ENCODE peak calls at places on chromosome 21, in four cellular contexts. Z is ovary, T is heart left ventricle, C is stomach. J is an unnamed sample. For H3K4me1, the result is how much of the 10 kb centered on the place peaks cover.

GRCh38 chr21:42579456-42580075 is 65.9 kb downstream of the SLC37A1 start:
- DNase-seq in Z (peak), T (no peak), C (no peak), J (peak)

GRCh38 chr21:8989261-8989882 is 1532.0 kb upstream of the TPTE start:
- DNase-seq in Z (no peak), C (no peak), T (no peak), J (no peak)

GRCh38 chr21:41781047-41781405 is 14.2 kb upstream of the RIPK4 start:
- DNase-seq in C (no peak), Z (no peak), T (no peak), J (no peak)

GRCh38 chr21:26550357-26550756 is 22.7 kb downstream of the CYYR1 start:
- DNase-seq in T (no peak), Z (no peak), C (no peak), J (no peak)

GRCh38 chr21:25636727-25637126 is 2.3 kb upstream of the JAM2 start:
- DNase-seq in C (no peak), Z (no peak), T (no peak), J (no peak)

GRCh38 chr21:41722052-41723018 is 44.5 kb downstream of the RIPK4 start:
- DNase-seq in Z (no peak), T (no peak), C (no peak), J (peak)

GRCh38 chr21:31509108-31510017 is 150.1 kb upstream of the SOD1 start:
- DNase-seq in Z (no peak), T (no peak), C (no peak), J (no peak)

GRCh38 chr21:43640437-43640836 is 18.9 kb downstream of the HSF2BP start:
- DNase-seq in C (no peak), Z (no peak), T (no peak), J (no peak)

GRCh38 chr21:31553926-31554325 is 105.6 kb upstream of the SOD1 start:
- DNase-seq in Z (no peak), T (no peak), C (no peak), J (no peak)

GRCh38 chr21:25518491-25518911 is 88.8 kb downstream of the MRPL39 start:
- DNase-seq in T (no peak), Z (no peak), C (no peak), J (no peak)

GRCh38 chr21:23017989-23018388 is 2019.8 kb downstream of the NCAM2 start:
- DNase-seq in T (no peak), Z (no peak), C (no peak), J (no peak)

GRCh38 chr21:20404915-20405314 is 593.3 kb upstream of the NCAM2 start:
- DNase-seq in Z (no peak), C (no peak), T (no peak), J (no peak)

GRCh38 chr21:46352156-46352499 is 28.2 kb downstream of the PCNT start:
- DNase-seq in Z (no peak), C (no peak), T (no peak), J (no peak)

GRCh38 chr21:17688912-17689874 is 76.5 kb upstream of the BTG3 start:
- DNase-seq in T (peak), Z (peak), C (peak), J (peak)

GRCh38 chr21:41579692-41580091 is 71.7 kb upstream of the TMPRSS2 start:
- DNase-seq in T (no peak), Z (no peak), C (no peak), J (no peak)

GRCh38 chr21:39645331-39645730 is 32.6 kb downstream of the B3GALT5 start:
- DNase-seq in T (no peak), C (no peak), Z (no peak), J (peak)

GRCh38 chr21:43789276-43790052 is at the start of gene RRP1:
- DNase-seq in T (peak), Z (peak), C (peak), J (peak)

GRCh38 chr21:43337901-43338655 is 88.9 kb downstream of the SIK1 start:
- DNase-seq in Z (no peak), C (no peak), T (no peak), J (no peak)

GRCh38 chr21:27817902-27818623 is 851.2 kb upstream of the ADAMTS5 start:
- DNase-seq in T (no peak), C (no peak), Z (no peak), J (no peak)

GRCh38 chr21:27819299-27819698 is 852.4 kb upstream of the ADAMTS5 start:
- DNase-seq in T (no peak), C (no peak), Z (no peak), J (no peak)

GRCh38 chr21:27817061-27817460 is 850.2 kb upstream of the ADAMTS5 start:
- DNase-seq in Z (no peak), C (no peak), T (no peak), J (no peak)

GRCh38 chr21:27820342-27820741 is 853.5 kb upstream of the ADAMTS5 start:
- DNase-seq in Z (no peak), T (no peak), C (no peak), J (no peak)

GRCh38 chr21:27818847-27819246 is 852.0 kb upstream of the ADAMTS5 start:
- DNase-seq in T (no peak), Z (no peak), C (no peak), J (no peak)
- H3K4me1 ChIP-seq in T (under half), Z (under half), C (under half), J (under half)

GRCh38 chr21:16532841-16533240 is 803.1 kb downstream of the USP25 start:
- DNase-seq in T (no peak), Z (no peak), C (no peak), J (no peak)
- H3K27ac ChIP-seq in T (peak), Z (no peak), C (no peak), J (no peak)

GRCh38 chr21:44908908-44909307 is 11.8 kb downstream of the ITGB2 start:
- DNase-seq in T (no peak), Z (no peak), C (no peak), J (no peak)
- TF ChIP-seq POLR2A in T (no peak), Z (no peak), C (no peak), J (no peak)

GRCh38 chr21:33948096-33948950 is 32.7 kb upstream of the ATP5PO start:
- DNase-seq in C (peak), T (peak), Z (no peak), J (peak)
- H3K4me1 ChIP-seq in C (under half), T (under half), Z (under half), J (under half)

DNA sequence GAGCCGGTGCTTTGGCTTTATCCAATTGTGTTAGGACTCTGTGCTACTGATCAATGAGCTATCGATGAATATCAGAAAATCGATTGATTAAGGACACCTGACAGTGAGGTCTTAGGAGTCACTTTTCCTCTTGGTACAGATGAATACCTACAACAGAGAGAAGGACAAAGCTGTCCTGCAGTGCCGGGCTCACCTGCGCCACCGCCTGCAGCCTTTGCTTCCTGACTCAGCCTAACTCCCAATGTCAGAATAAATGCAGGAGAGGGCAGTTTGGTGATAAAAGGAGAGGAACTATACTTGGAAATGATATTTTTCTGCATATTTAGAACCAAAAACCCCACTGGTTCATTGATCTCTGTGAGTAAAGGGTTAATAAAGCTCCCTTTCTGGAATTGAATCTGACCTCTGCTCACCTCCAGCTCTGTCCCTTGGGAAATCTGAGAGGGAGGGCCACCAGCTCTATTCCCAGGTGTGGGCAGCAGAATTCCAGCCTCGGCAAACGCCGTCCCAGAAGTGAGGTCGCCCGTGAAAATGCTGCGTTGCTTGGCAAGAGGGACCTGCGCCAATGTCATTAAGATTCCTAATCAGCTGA is 39.3 kb downstream of the POFUT2 start:
- DNase-seq in T (no peak), Z (no peak), C (no peak), J (no peak)
- H3K27ac ChIP-seq in T (no peak), Z (no peak), C (no peak), J (no peak)

DNA sequence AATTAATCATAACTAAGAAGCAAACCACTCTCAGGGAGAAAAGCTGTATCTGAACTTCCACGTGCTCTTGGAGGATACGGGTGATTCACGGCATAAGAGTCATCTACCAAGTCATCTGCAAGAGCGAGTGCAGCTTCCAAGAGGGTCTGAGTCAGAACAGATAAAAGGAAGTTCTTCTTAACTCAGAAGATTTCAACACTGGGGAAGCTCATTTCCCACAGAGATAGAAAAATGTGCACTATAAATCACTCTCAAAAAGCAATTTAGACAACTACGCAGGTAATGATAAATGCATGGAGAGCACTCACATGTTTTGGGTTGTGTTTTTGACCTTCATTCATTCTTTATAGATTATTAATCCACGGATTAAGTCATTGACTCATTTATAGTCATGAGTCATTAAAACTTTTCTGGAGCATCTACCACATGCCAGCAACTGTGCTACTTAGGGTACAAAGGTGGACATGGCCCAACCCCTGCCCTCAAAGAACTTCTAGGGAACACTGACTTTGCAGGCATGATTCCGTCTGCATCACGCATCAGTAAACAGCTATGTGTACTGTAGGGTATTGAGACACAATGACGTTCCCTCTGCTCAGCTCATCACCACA is 20.8 kb downstream of the KCNJ15 start:
- DNase-seq in T (no peak), Z (no peak), C (no peak), J (no peak)
- TF ChIP-seq POLR2A in T (no peak), Z (no peak), C (no peak), J (no peak)

GRCh38 chr21:45016491-45017375 is 57.6 kb upstream of the ADARB1 start:
- DNase-seq in C (no peak), T (no peak), Z (peak), J (no peak)
- H3K4me1 ChIP-seq in C (under half), T (under half), Z (under half), J (under half)

GRCh38 chr21:33238146-33238545 is 8.4 kb downstream of the IFNAR2 start:
- DNase-seq in T (no peak), C (no peak), Z (no peak), J (no peak)

GRCh38 chr21:33238565-33239255 is 9.0 kb downstream of the IFNAR2 start:
- DNase-seq in T (no peak), C (no peak), Z (no peak), J (no peak)

GRCh38 chr21:33237446-33237845 is 7.7 kb downstream of the IFNAR2 start:
- DNase-seq in T (no peak), Z (no peak), C (no peak), J (no peak)

GRCh38 chr21:33241846-33242245 is 12.1 kb downstream of the IFNAR2 start:
- DNase-seq in C (no peak), Z (no peak), T (no peak), J (no peak)

DNA sequence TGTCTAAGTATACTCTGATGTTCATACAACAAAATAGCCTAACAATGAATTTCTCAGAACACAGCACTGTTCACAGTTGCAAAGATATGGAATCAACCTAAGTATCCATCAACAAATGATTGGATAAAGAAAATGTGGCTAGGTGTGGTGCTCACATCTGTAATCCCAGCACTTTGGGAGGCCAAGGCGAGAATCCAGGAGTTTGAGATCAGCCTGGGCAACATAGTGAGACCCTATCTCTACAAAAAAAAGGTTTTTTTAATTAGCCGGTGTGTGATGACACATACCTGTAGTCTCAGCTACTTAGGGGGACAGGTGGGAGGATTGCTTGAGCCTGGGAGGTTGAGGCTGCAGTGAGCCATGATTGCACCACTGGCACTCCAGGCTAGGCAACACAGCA is 10.7 kb downstream of the IFNAR2 start:
- DNase-seq in Z (no peak), C (no peak), T (no peak), J (no peak)
- H3K27ac ChIP-seq in Z (no peak), C (no peak), T (no peak), J (no peak)

GRCh38 chr21:35048706-35049617 is at the start of gene RUNX1:
- DNase-seq in C (peak), T (peak), Z (no peak), J (peak)
- TF ChIP-seq POLR2A in C (no peak), T (no peak), Z (no peak), J (peak)

GRCh38 chr21:36431252-36431651 is 46.1 kb downstream of the CHAF1B start:
- DNase-seq in C (no peak), Z (no peak), T (no peak), J (no peak)

GRCh38 chr21:36430841-36431240 is 45.6 kb downstream of the CHAF1B start:
- DNase-seq in T (no peak), Z (no peak), C (no peak), J (no peak)

GRCh38 chr21:36429672-36430546 is 44.7 kb downstream of the CHAF1B start:
- DNase-seq in T (peak), C (peak), Z (peak), J (peak)

GRCh38 chr21:36434144-36434543 is 45.8 kb downstream of the CLDN14 start:
- DNase-seq in Z (no peak), T (no peak), C (no peak), J (no peak)

GRCh38 chr21:36433011-36433709 is 46.8 kb downstream of the CLDN14 start:
- DNase-seq in Z (no peak), T (no peak), C (no peak), J (no peak)
- H3K4me1 ChIP-seq in Z (under half), T (under half), C (under half), J (under half)

J was measured in Peyer's patch.